ENCODE peak calls at places on chromosomes 1 and 21, in four cellular contexts. V is T-cell, S is glomerular endothelial cell, E is H54. C is an unnamed sample.

GRCh38 chr1:204409111-204409510 is 2.5 kb downstream of the PPP1R15B start:
- DNase-seq in V (no peak), S (no peak), E (no peak), C (no peak)

GRCh38 chr1:204628868-204629267 is 56.7 kb downstream of the LRRN2 start:
- DNase-seq in V (no peak), S (no peak), E (no peak), C (no peak)

GRCh38 chr21:15793547-15794235 is 63.9 kb downstream of the USP25 start:
- DNase-seq in V (no peak), S (no peak), E (no peak), C (no peak)

GRCh38 chr1:93814795-93815737 is 63.9 kb downstream of the DNTTIP2 start:
- DNase-seq in V (no peak), S (no peak), E (no peak), C (no peak)

GRCh38 chr21:36210779-36211659 is 54.4 kb downstream of the DOP1B start:
- DNase-seq in V (no peak), S (no peak), E (no peak), C (no peak)

GRCh38 chr1:174659823-174660222 is 212.1 kb downstream of the GPR52 start:
- DNase-seq in V (no peak), S (no peak), E (peak; percentile 16), C (peak; percentile 38)

GRCh38 chr1:247407180-247407616 is 8.8 kb upstream of the NLRP3 start:
- DNase-seq in V (peak; percentile 47), S (no peak), E (no peak), C (no peak)

GRCh38 chr1:210448293-210448892 is 119.7 kb downstream of the HHAT start:
- DNase-seq in V (no peak), S (no peak), E (peak; percentile 17), C (peak; percentile 58)

GRCh38 chr1:150973826-150974579 is 632 bp downstream of the CERS2 start:
- DNase-seq in V (no peak), S (no peak), E (no peak), C (peak; percentile 58)

GRCh38 chr1:17122449-17123194 is 3.4 kb upstream of the PADI2 start:
- DNase-seq in V (no peak), S (peak; percentile 45), E (no peak), C (peak; percentile 54)

GRCh38 chr1:147597010-147597409 is 55.7 kb downstream of the BCL9 start:
- DNase-seq in V (no peak), S (no peak), E (no peak), C (no peak)

GRCh38 chr1:209207701-209208286 is 375.7 kb upstream of the CAMK1G start:
- DNase-seq in V (no peak), S (no peak), E (peak; percentile 51), C (peak; percentile 71)

GRCh38 chr21:45577806-45578801 is 35.9 kb upstream of the SLC19A1 start:
- DNase-seq in V (no peak), S (no peak), E (no peak), C (no peak)

GRCh38 chr1:27109103-27109822 is 45.7 kb downstream of the SLC9A1 start:
- DNase-seq in V (no peak), S (no peak), E (no peak), C (no peak)

GRCh38 chr1:8460132-8460544 is 142.2 kb downstream of the SLC45A1 start:
- DNase-seq in V (no peak), S (no peak), E (no peak), C (no peak)

GRCh38 chr1:185601189-185601588 is 133.0 kb upstream of the HMCN1 start:
- DNase-seq in V (no peak), S (no peak), E (no peak), C (no peak)

GRCh38 chr1:213335084-213335483 is 284.0 kb downstream of the RPS6KC1 start:
- DNase-seq in V (no peak), S (no peak), E (no peak), C (no peak)

GRCh38 chr1:52635321-52636089 is 2.5 kb downstream of the SHISAL2A start:
- DNase-seq in V (no peak), S (no peak), E (no peak), C (no peak)

GRCh38 chr1:156226116-156226538 is 13.3 kb downstream of the PMF1 start:
- DNase-seq in V (no peak), S (no peak), E (no peak), C (no peak)

GRCh38 chr21:38269567-38269917 is 12.8 kb downstream of the KCNJ15 start:
- DNase-seq in V (no peak), S (no peak), E (no peak), C (no peak)

GRCh38 chr21:29233611-29234540 is 64.8 kb upstream of the BACH1 start:
- DNase-seq in V (no peak), S (no peak), E (no peak), C (no peak)

GRCh38 chr1:219837274-219837993 is 90.9 kb downstream of the SLC30A10 start:
- DNase-seq in V (no peak), S (peak; percentile 23), E (no peak), C (peak; percentile 18)

GRCh38 chr1:19651141-19651737 is 7.1 kb downstream of the NBL1 start:
- DNase-seq in V (peak; percentile 33), S (no peak), E (peak; percentile 55), C (no peak)

GRCh38 chr1:20198296-20198695 is 12.0 kb upstream of the PLA2G2C start:
- DNase-seq in V (no peak), S (no peak), E (no peak), C (no peak)

GRCh38 chr1:111603979-111604378 is 15.6 kb upstream of the RAP1A start:
- DNase-seq in V (peak; percentile 83), S (no peak), E (no peak), C (no peak)

GRCh38 chr1:1117469-1117831 is 1.6 kb upstream of the C1orf159 start:
- DNase-seq in V (no peak), S (no peak), E (no peak), C (no peak)

GRCh38 chr1:12179111-12179519 is 12.3 kb downstream of the TNFRSF1B start:
- DNase-seq in V (peak; percentile 79), S (no peak), E (peak; percentile 62), C (peak; percentile 51)

GRCh38 chr1:168751195-168751650 is 22.2 kb upstream of the DPT start:
- DNase-seq in V (no peak), S (no peak), E (no peak), C (no peak)

GRCh38 chr1:205962821-205963221 is 19.6 kb upstream of the SLC26A9 start:
- DNase-seq in V (no peak), S (no peak), E (no peak), C (no peak)

GRCh38 chr1:232954594-232955365 is 4.4 kb downstream of the NTPCR start:
- DNase-seq in V (no peak), S (no peak), E (no peak), C (no peak)

GRCh38 chr1:75053207-75053606 is 81.0 kb upstream of the LHX8 start:
- DNase-seq in V (no peak), S (no peak), E (no peak), C (peak; percentile 3)

GRCh38 chr1:222382171-222382570 is 165.7 kb downstream of the HHIPL2 start:
- DNase-seq in V (no peak), S (no peak), E (no peak), C (no peak)

GRCh38 chr1:203402609-203403337 is 51.9 kb upstream of the FMOD start:
- DNase-seq in V (no peak), S (no peak), E (no peak), C (peak; percentile 48)

GRCh38 chr1:230682882-230683610 is 30.9 kb downstream of the AGT start:
- DNase-seq in V (no peak), S (no peak), E (no peak), C (no peak)

GRCh38 chr1:64124751-64125445 is 78.5 kb upstream of the UBE2U start:
- DNase-seq in V (no peak), S (no peak), E (no peak), C (no peak)

GRCh38 chr1:91511386-91511785 is 10.7 kb downstream of the CDC7 start:
- DNase-seq in V (no peak), S (no peak), E (no peak), C (peak; percentile 37)

GRCh38 chr21:17466166-17466565 is 46.7 kb upstream of the CXADR start:
- DNase-seq in V (no peak), S (no peak), E (no peak), C (no peak)

GRCh38 chr21:38806153-38806941 is 618 bp downstream of the ETS2 start:
- DNase-seq in V (peak; percentile 25), S (no peak), E (no peak), C (peak; percentile 10)

C was measured in dermis microvascular lymphatic vessel endothelial cell.